ENCODE peak calls at places on chromosomes 3 and 15, in seven cellular contexts. Y, J, Q, A, W, R and M are unnamed samples.
A peak's percentile ranks its signal among the peaks of the same experiment; 100 is the strongest.

GRCh38 chr3:107662109-107662477 is 139.3 kb downstream of the BBX start:
- DNase-seq in R (no peak), A (no peak), Q (no peak), Y (no peak), W (no peak), J (peak; percentile 59), M (no peak)

GRCh38 chr3:31932990-31933389 is 48.1 kb downstream of the OSBPL10 start:
- DNase-seq in Y (no peak), W (no peak), R (no peak), Q (no peak), A (no peak), J (no peak), M (no peak)

GRCh38 chr3:99562138-99562537 is 76.3 kb upstream of the COL8A1 start:
- DNase-seq in R (no peak), J (peak; percentile 53), Y (no peak), A (no peak), W (no peak), Q (no peak), M (no peak)

GRCh38 chr3:134527037-134527436 is 41.2 kb downstream of the CEP63 start:
- DNase-seq in J (no peak), Y (no peak), W (no peak), Q (no peak), A (peak; percentile 19), R (peak; percentile 1), M (no peak)

GRCh38 chr3:195075199-195075940 is 195.6 kb downstream of the XXYLT1 start:
- DNase-seq in Q (no peak), A (no peak), R (no peak), Y (no peak), J (no peak), W (no peak), M (no peak)

GRCh38 chr3:175777495-175777894 is 918.4 kb downstream of the NAALADL2 start:
- DNase-seq in J (no peak), R (no peak), W (no peak), Q (no peak), A (no peak), Y (no peak), M (no peak)

GRCh38 chr3:34731879-34732278 is 907.4 kb upstream of the ARPP21 start:
- DNase-seq in Y (no peak), R (no peak), Q (no peak), W (no peak), A (no peak), J (no peak), M (no peak)

GRCh38 chr15:63050737-63051700 is 8.5 kb downstream of the TPM1 start:
- DNase-seq in A (no peak), J (peak; percentile 28), W (no peak), Q (no peak), R (no peak), Y (no peak), M (no peak)

GRCh38 chr15:29990035-29990434 is 92.7 kb upstream of the GOLGA8J start:
- DNase-seq in A (no peak), W (no peak), J (no peak), R (no peak), Y (no peak), Q (no peak), M (no peak)

GRCh38 chr3:128489860-128490649 is 2.9 kb downstream of the GATA2 start:
- DNase-seq in W (no peak), R (peak; percentile 32), J (no peak), Q (no peak), Y (no peak), A (peak; percentile 17), M (no peak)

GRCh38 chr15:89332446-89332845 is 2.2 kb downstream of the POLG start:
- DNase-seq in J (peak; percentile 14), W (no peak), R (no peak), A (peak; percentile 38), Q (no peak), Y (no peak), M (no peak)

GRCh38 chr3:160707187-160707789 is 30.3 kb downstream of the ARL14 start:
- DNase-seq in Y (peak; percentile 9), W (no peak), A (peak; percentile 15), Q (no peak), J (peak; percentile 48), R (peak; percentile 47), M (no peak)

GRCh38 chr15:60745469-60745971 is 266.6 kb upstream of the ICE2 start:
- DNase-seq in W (no peak), R (no peak), Q (no peak), A (no peak), Y (no peak), J (peak; percentile 43), M (no peak)

GRCh38 chr15:33027636-33028035 is 166.9 kb downstream of the FMN1 start:
- DNase-seq in J (no peak), R (no peak), A (no peak), Q (no peak), Y (no peak), W (no peak), M (no peak)

GRCh38 chr3:57689367-57690053 is 3.4 kb downstream of the DENND6A start:
- DNase-seq in Q (no peak), A (no peak), R (no peak), J (no peak), W (no peak), Y (no peak), M (no peak)